ENCODE peak calls at places on chromosomes 1 and 21, in seven cellular contexts. V is dorsolateral prefrontal cortex, C is psoas muscle, I is GM06990, P is esophagus squamous epithelium, U is uterus, M is fibroblast of lung. G is an unnamed sample.

GRCh38 chr1:168786476-168787330 is 57.7 kb upstream of the DPT start:
- DNase-seq in V (no peak), C (no peak), I (no peak), P (no peak), U (no peak), M (peak; percentile 51), G (no peak)

GRCh38 chr21:34024382-34024693 is 49.0 kb upstream of the MRPS6 start:
- DNase-seq in V (no peak), C (no peak), I (no peak), P (no peak), U (no peak), M (no peak), G (no peak)

GRCh38 chr1:41330588-41331545 is 30.4 kb upstream of the FOXO6 start:
- DNase-seq in V (no peak), C (no peak), I (no peak), P (no peak), U (no peak), M (no peak), G (no peak)

GRCh38 chr1:42164551-42165420 is at the start of gene GUCA2A:
- DNase-seq in V (no peak), C (no peak), I (no peak), P (no peak), U (no peak), M (no peak), G (no peak)

GRCh38 chr1:209626633-209627348 is 25.4 kb downstream of the LAMB3 start:
- DNase-seq in V (no peak), C (no peak), I (no peak), P (no peak), U (no peak), M (no peak), G (no peak)

GRCh38 chr1:172719694-172720138 is 60.8 kb downstream of the FASLG start:
- DNase-seq in V (no peak), C (no peak), I (no peak), P (no peak), U (no peak), M (peak; percentile 32), G (no peak)

GRCh38 chr1:228646717-228647522 is 88.4 kb upstream of the RHOU start:
- DNase-seq in V (no peak), C (no peak), I (peak; percentile 65), P (no peak), U (peak; percentile 31), M (peak; percentile 19), G (no peak)

GRCh38 chr1:226977288-226977972 is 37.3 kb downstream of the COQ8A start:
- DNase-seq in V (no peak), C (no peak), I (no peak), P (no peak), U (no peak), M (no peak), G (no peak)

GRCh38 chr1:190747643-190748186 is 270.1 kb upstream of the BRINP3 start:
- DNase-seq in V (no peak), C (no peak), I (no peak), P (no peak), U (no peak), M (peak; percentile 58), G (no peak)

GRCh38 chr1:157047064-157047410 is 1.5 kb upstream of the ARHGEF11 start:
- DNase-seq in V (no peak), C (no peak), I (no peak), P (no peak), U (no peak), M (no peak), G (no peak)

GRCh38 chr1:183323849-183324683 is 94.1 kb downstream of the NMNAT2 start:
- DNase-seq in V (no peak), C (no peak), I (no peak), P (no peak), U (no peak), M (peak; percentile 5), G (no peak)

GRCh38 chr1:183315987-183316758 is 102.0 kb downstream of the NMNAT2 start:
- DNase-seq in V (no peak), C (no peak), I (no peak), P (no peak), U (no peak), M (peak; percentile 11), G (no peak)

GRCh38 chr1:183319051-183319450 is 99.1 kb downstream of the NMNAT2 start:
- DNase-seq in V (no peak), C (no peak), I (no peak), P (no peak), U (no peak), M (no peak), G (no peak)

GRCh38 chr1:183318433-183318832 is 99.7 kb downstream of the NMNAT2 start:
- DNase-seq in V (no peak), C (peak; percentile 73), I (peak; percentile 11), P (no peak), U (peak; percentile 93), M (peak; percentile 79), G (peak; percentile 48)
- TF ChIP-seq CTCF in V (peak; percentile 36), C (peak; percentile 56), I (peak; percentile 59), P (peak; percentile 54), U (peak; percentile 82), M (peak; percentile 88), G (no peak)

DNA sequence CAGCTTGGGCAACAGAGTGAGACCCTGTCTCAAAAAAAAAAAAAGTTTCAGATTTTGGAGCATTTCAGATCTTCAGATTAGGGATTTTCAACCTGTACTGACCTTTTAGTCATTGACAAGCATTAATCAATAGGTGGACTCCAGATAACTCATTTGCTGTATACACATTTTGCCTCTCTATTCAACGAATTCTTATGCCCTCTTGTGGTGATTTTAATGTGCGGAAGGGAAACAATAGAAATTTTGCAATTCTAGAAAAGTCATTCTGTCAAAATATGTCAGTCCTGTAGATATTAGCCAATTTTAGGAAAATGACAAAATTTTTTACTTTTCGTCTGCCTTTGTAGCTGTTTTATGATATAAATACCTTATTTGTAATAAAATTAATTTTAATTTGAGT is 11.6 kb upstream of the OR2G2 start:
- DNase-seq in V (no peak), C (no peak), I (no peak), P (no peak), U (no peak), M (no peak), G (no peak)
- TF ChIP-seq CTCF in V (peak; percentile 40), C (no peak), I (peak; percentile 38), P (peak; percentile 27), U (no peak), M (no peak), G (peak; percentile 55)

GRCh38 chr1:9006956-9007615 is 19.1 kb downstream of the SLC2A7 start:
- DNase-seq in V (no peak), C (no peak), I (no peak), P (no peak), U (no peak), M (no peak), G (no peak)

GRCh38 chr1:9008236-9008635 is 18.0 kb downstream of the SLC2A7 start:
- DNase-seq in V (no peak), C (no peak), I (peak; percentile 64), P (no peak), U (no peak), M (no peak), G (no peak)

GRCh38 chr1:9013824-9014223 is 12.4 kb downstream of the SLC2A7 start:
- DNase-seq in V (no peak), C (no peak), I (no peak), P (no peak), U (no peak), M (no peak), G (no peak)

GRCh38 chr1:9010781-9011323 is 15.4 kb downstream of the SLC2A7 start:
- DNase-seq in V (no peak), C (no peak), I (no peak), P (no peak), U (peak; percentile 42), M (no peak), G (no peak)

GRCh38 chr1:9009438-9010366 is 16.5 kb downstream of the SLC2A7 start:
- DNase-seq in V (no peak), C (no peak), I (peak; percentile 75), P (no peak), U (no peak), M (peak; percentile 24), G (no peak)
- TF ChIP-seq CTCF in V (no peak), C (peak; percentile 36), I (peak; percentile 93), P (peak; percentile 65), U (peak; percentile 25), M (peak; percentile 43), G (peak; percentile 28)

GRCh38 chr21:18951291-18952038 is 547.9 kb upstream of the TMPRSS15 start:
- DNase-seq in V (no peak), C (no peak), I (no peak), P (no peak), U (no peak), M (no peak), G (no peak)
- TF ChIP-seq CTCF in V (peak; percentile 32), C (no peak), I (peak; percentile 13), P (no peak), U (no peak), M (no peak), G (peak; percentile 23)